ENCODE peak calls at places on chromosomes 13 and 19, in four cellular contexts. One of them, this sample, is unnamed. For H3K4me1, the result is how much of the 10 kb centered on the place peaks cover.

GRCh38 chr19:41785653-41786052 is 10.7 kb upstream of the CEACAM3 start:
- DNase-seq in IMR-90: peak
- DNase-seq in transverse colon: peak
- DNase-seq in adrenal gland: peak
- DNase-seq in this sample: peak

GRCh38 chr13:51585234-51585672 is 991 bp downstream of the WDFY2 start:
- DNase-seq in IMR-90: peak
- DNase-seq in transverse colon: no peak
- DNase-seq in adrenal gland: no peak
- DNase-seq in this sample: no peak

GRCh38 chr19:23507441-23507840 is 112.2 kb upstream of the ZNF91 start:
- DNase-seq in IMR-90: no peak
- DNase-seq in transverse colon: no peak
- DNase-seq in adrenal gland: no peak
- DNase-seq in this sample: no peak

GRCh38 chr13:59061621-59062020 is 1102.1 kb downstream of the DIAPH3 start:
- DNase-seq in IMR-90: no peak
- DNase-seq in transverse colon: no peak
- DNase-seq in adrenal gland: no peak
- DNase-seq in this sample: no peak

GRCh38 chr13:76020421-76020955 is 384.4 kb downstream of the LMO7 start:
- DNase-seq in IMR-90: no peak
- DNase-seq in transverse colon: no peak
- DNase-seq in adrenal gland: no peak
- DNase-seq in this sample: no peak

GRCh38 chr13:66222926-66223325 is 1007.2 kb downstream of the PCDH9 start:
- DNase-seq in IMR-90: no peak
- DNase-seq in transverse colon: no peak
- DNase-seq in adrenal gland: no peak
- DNase-seq in this sample: no peak

GRCh38 chr13:40640845-40641458 is 25.5 kb downstream of the FOXO1 start:
- DNase-seq in IMR-90: no peak
- DNase-seq in transverse colon: no peak
- DNase-seq in adrenal gland: no peak
- DNase-seq in this sample: no peak

GRCh38 chr19:32822916-32823746 is 46.4 kb downstream of the SLC7A9 start:
- DNase-seq in IMR-90: no peak
- DNase-seq in transverse colon: no peak
- DNase-seq in adrenal gland: no peak
- DNase-seq in this sample: no peak

GRCh38 chr13:23673354-23673753 is 103.1 kb downstream of the TNFRSF19 start:
- DNase-seq in IMR-90: peak
- DNase-seq in transverse colon: no peak
- DNase-seq in adrenal gland: no peak
- DNase-seq in this sample: no peak

GRCh38 chr13:25911020-25911419 is 140.8 kb downstream of the SHISA2 start:
- DNase-seq in IMR-90: no peak
- DNase-seq in transverse colon: no peak
- DNase-seq in adrenal gland: no peak
- DNase-seq in this sample: no peak

GRCh38 chr19:38145627-38146026 is 78.4 kb downstream of the DPF1 start:
- DNase-seq in IMR-90: no peak
- DNase-seq in transverse colon: no peak
- DNase-seq in adrenal gland: no peak
- DNase-seq in this sample: no peak

GRCh38 chr19:18278521-18279265 is 2.7 kb downstream of the JUND start:
- DNase-seq in IMR-90: no peak
- DNase-seq in transverse colon: peak
- DNase-seq in adrenal gland: no peak
- DNase-seq in this sample: peak

GRCh38 chr13:40665061-40665753 is 1.2 kb downstream of the FOXO1 start:
- DNase-seq in IMR-90: no peak
- DNase-seq in transverse colon: peak
- DNase-seq in adrenal gland: peak
- DNase-seq in this sample: peak

GRCh38 chr19:47848871-47849473 is 10.1 kb upstream of the TPRX2 start:
- DNase-seq in IMR-90: no peak
- DNase-seq in transverse colon: no peak
- DNase-seq in adrenal gland: no peak
- DNase-seq in this sample: peak

GRCh38 chr13:99063178-99063577 is 85.3 kb upstream of the DOCK9 start:
- DNase-seq in IMR-90: no peak
- DNase-seq in transverse colon: no peak
- DNase-seq in adrenal gland: no peak
- DNase-seq in this sample: no peak
- H3K4me1 ChIP-seq in IMR-90: under half
- H3K4me1 ChIP-seq in transverse colon: under half
- H3K4me1 ChIP-seq in adrenal gland: under half
- H3K4me1 ChIP-seq in this sample: half or more

GRCh38 chr19:28019901-28020300 is 1193.0 kb downstream of the UQCRFS1 start:
- DNase-seq in IMR-90: no peak
- DNase-seq in transverse colon: no peak
- DNase-seq in adrenal gland: no peak
- DNase-seq in this sample: no peak
- H3K4me1 ChIP-seq in IMR-90: under half
- H3K4me1 ChIP-seq in transverse colon: under half
- H3K4me1 ChIP-seq in adrenal gland: under half
- H3K4me1 ChIP-seq in this sample: under half

GRCh38 chr13:32300920-32301319 is 14.2 kb downstream of the ZAR1L start:
- DNase-seq in IMR-90: no peak
- DNase-seq in transverse colon: no peak
- DNase-seq in adrenal gland: no peak
- DNase-seq in this sample: no peak
- H3K4me1 ChIP-seq in IMR-90: under half
- H3K4me1 ChIP-seq in transverse colon: under half
- H3K4me1 ChIP-seq in adrenal gland: under half
- H3K4me1 ChIP-seq in this sample: under half

DNA sequence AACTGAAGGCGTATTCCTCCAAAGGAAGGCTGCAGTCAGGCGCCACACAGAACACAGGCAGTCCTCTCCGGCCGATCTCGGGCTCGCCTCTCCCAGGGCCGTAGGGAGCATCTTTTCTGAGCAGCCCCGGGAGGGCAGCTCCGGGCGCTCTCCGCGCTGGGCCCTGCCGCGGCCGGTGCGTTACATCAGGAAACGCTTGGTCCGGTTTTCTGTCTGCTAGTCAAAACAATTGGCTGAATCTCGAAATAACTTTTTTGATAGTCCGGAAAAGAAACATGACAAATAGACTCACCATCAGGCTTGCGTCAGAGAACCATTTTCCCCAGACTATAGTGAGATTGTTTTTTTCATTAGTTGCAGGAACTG is 115.4 kb downstream of the KCNRG start:
- DNase-seq in IMR-90: peak
- DNase-seq in transverse colon: peak
- DNase-seq in adrenal gland: no peak
- DNase-seq in this sample: peak
- H3K4me1 ChIP-seq in IMR-90: under half
- H3K4me1 ChIP-seq in transverse colon: under half
- H3K4me1 ChIP-seq in adrenal gland: under half
- H3K4me1 ChIP-seq in this sample: half or more

GRCh38 chr19:1039646-1040475 is at the start of gene ABCA7:
- DNase-seq in IMR-90: peak
- DNase-seq in transverse colon: peak
- DNase-seq in adrenal gland: peak
- DNase-seq in this sample: peak

GRCh38 chr19:1038995-1039645 is 787 bp upstream of the ABCA7 start:
- DNase-seq in IMR-90: peak
- DNase-seq in transverse colon: no peak
- DNase-seq in adrenal gland: no peak
- DNase-seq in this sample: no peak

GRCh38 chr19:1041835-1042685 is 2.2 kb downstream of the ABCA7 start:
- DNase-seq in IMR-90: no peak
- DNase-seq in transverse colon: peak
- DNase-seq in adrenal gland: no peak
- DNase-seq in this sample: no peak

GRCh38 chr19:1041272-1041834 is 1.4 kb downstream of the ABCA7 start:
- DNase-seq in IMR-90: no peak
- DNase-seq in transverse colon: no peak
- DNase-seq in adrenal gland: no peak
- DNase-seq in this sample: no peak

GRCh38 chr19:1040476-1041271 is 767 bp downstream of the ABCA7 start:
- DNase-seq in IMR-90: peak
- DNase-seq in transverse colon: peak
- DNase-seq in adrenal gland: peak
- DNase-seq in this sample: peak
- H3K4me1 ChIP-seq in IMR-90: under half
- H3K4me1 ChIP-seq in transverse colon: under half
- H3K4me1 ChIP-seq in adrenal gland: under half
- H3K4me1 ChIP-seq in this sample: under half

DNA sequence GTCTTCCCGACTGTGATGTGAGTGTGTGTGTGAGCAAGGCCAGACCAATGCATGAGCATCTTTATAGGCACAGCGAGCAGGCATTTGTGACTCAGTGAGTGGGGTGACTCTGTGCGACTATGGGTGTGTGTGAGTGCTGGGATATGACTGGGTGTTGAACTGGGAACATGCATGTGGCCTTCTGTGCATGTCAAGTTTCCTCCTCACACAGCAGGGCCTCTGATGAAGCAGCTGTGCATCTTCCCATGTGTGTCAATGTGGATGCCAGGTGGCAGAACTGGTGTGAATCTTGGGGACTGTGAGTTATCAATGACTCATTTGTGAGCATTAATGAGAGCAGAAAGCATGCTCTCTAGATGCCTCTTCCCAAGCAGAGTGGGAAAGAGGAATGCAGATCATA is 12.1 kb upstream of the LGALS14 start:
- DNase-seq in IMR-90: no peak
- DNase-seq in transverse colon: no peak
- DNase-seq in adrenal gland: no peak
- DNase-seq in this sample: no peak
- H3K4me1 ChIP-seq in IMR-90: under half
- H3K4me1 ChIP-seq in transverse colon: under half
- H3K4me1 ChIP-seq in adrenal gland: under half
- H3K4me1 ChIP-seq in this sample: under half

GRCh38 chr13:20546559-20546958 is 20.4 kb upstream of the IFT88 start:
- DNase-seq in IMR-90: no peak
- DNase-seq in transverse colon: no peak
- DNase-seq in adrenal gland: no peak
- DNase-seq in this sample: no peak
- H3K4me1 ChIP-seq in IMR-90: under half
- H3K4me1 ChIP-seq in transverse colon: under half
- H3K4me1 ChIP-seq in adrenal gland: under half
- H3K4me1 ChIP-seq in this sample: under half

DNA sequence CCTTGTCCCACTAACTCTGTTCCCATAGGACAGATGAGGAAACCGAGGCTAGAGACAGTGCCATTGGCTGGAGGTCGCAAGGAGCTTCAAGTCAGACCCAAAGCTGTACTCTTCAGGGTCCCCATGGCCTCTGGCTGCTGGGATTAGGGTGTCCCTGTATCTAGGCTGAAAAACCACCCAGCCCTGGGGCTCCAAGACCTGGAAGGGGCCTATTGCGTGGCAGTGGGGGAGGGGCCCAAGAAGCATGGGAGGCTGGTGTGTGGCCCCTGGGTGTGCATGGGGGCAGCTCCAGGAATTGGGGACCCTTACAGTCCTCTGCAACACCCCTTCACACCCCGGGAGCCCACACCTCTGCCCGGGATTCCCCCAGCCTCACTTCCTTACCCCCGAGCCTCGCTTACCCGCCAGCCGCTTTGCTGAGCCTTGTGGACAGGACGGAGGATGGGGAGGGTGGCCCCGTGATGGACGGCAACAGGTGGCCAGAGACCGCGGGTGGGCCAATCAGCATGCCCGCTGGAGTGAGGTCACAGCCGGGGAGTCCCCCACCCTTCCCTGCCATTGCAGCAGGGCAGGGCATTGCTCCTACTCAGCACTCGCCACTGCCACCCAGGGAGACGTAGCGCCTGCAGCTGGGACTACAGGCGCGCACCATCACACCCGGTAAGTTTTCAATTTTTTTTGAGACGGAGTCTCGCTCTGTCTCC is at the start of gene JSRP1:
- DNase-seq in IMR-90: no peak
- DNase-seq in transverse colon: no peak
- DNase-seq in adrenal gland: no peak
- DNase-seq in this sample: no peak
- H3K4me1 ChIP-seq in IMR-90: under half
- H3K4me1 ChIP-seq in transverse colon: under half
- H3K4me1 ChIP-seq in adrenal gland: under half
- H3K4me1 ChIP-seq in this sample: half or more

GRCh38 chr13:100767192-100767591 is 92.6 kb upstream of the TMTC4 start:
- DNase-seq in IMR-90: no peak
- DNase-seq in transverse colon: no peak
- DNase-seq in adrenal gland: no peak
- DNase-seq in this sample: no peak
- H3K4me1 ChIP-seq in IMR-90: under half
- H3K4me1 ChIP-seq in transverse colon: under half
- H3K4me1 ChIP-seq in adrenal gland: under half
- H3K4me1 ChIP-seq in this sample: under half

DNA sequence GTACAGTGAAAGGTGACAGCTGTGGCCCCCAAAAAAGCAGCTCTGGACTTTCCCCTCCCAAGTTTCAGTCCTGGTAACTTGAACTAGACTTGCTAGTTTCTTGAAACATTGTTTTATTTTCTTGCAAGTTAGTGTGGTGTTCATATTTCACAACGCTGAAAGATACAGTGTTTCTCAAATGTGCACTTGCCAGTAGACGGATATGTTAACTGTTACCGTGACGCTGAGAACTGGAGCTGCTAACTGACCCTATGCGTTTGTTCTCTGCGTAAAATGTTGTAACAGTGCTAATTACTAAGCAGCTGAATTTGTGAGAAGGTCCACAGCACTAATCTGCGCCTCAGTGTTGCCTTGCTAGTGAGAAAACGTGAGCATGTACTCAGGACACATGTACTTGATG is 79.6 kb downstream of the GGACT start:
- DNase-seq in IMR-90: no peak
- DNase-seq in transverse colon: no peak
- DNase-seq in adrenal gland: no peak
- DNase-seq in this sample: no peak
- H3K4me1 ChIP-seq in IMR-90: under half
- H3K4me1 ChIP-seq in transverse colon: under half
- H3K4me1 ChIP-seq in adrenal gland: under half
- H3K4me1 ChIP-seq in this sample: under half

This sample was measured in CD4-positive, alpha-beta memory T cell.